ENCODE peak calls at places on chromosome 1, in seven cellular contexts. H is breast epithelium, E is A549, V is suprapubic skin, I is caudate nucleus, Y is GM23248, K is transverse colon. B is an unnamed sample.

GRCh38 chr1:89873757-89874156 is 52.9 kb downstream of the LRRC8D start:
- DNase-seq in H (no peak), E (no peak), V (no peak), I (no peak), Y (peak), K (no peak), B (peak)

GRCh38 chr1:51340380-51340779 is 10.0 kb upstream of the TTC39A start:
- DNase-seq in H (no peak), E (no peak), V (no peak), I (no peak), Y (no peak), K (no peak), B (no peak)

GRCh38 chr1:54810144-54810942 is 9.2 kb upstream of the TTC22 start:
- DNase-seq in H (no peak), E (peak), V (peak), I (no peak), Y (peak), K (peak), B (peak)

GRCh38 chr1:17635811-17636210 is 96.3 kb downstream of the ARHGEF10L start:
- DNase-seq in H (no peak), E (no peak), V (no peak), I (no peak), Y (no peak), K (peak), B (no peak)

GRCh38 chr1:214824758-214825157 is 221.8 kb downstream of the CENPF start:
- DNase-seq in H (no peak), E (no peak), V (no peak), I (no peak), Y (no peak), K (no peak), B (no peak)

GRCh38 chr1:112714313-112715263 is 544 bp downstream of the PPM1J start:
- DNase-seq in H (no peak), E (no peak), V (peak), I (no peak), Y (peak), K (no peak), B (no peak)

GRCh38 chr1:100313382-100313781 is 38.9 kb upstream of the CDC14A start:
- DNase-seq in H (no peak), E (no peak), V (no peak), I (no peak), Y (no peak), K (no peak), B (no peak)

GRCh38 chr1:1425753-1426495 is 4.8 kb upstream of the ANKRD65 start:
- DNase-seq in H (no peak), E (no peak), V (no peak), I (no peak), Y (no peak), K (no peak), B (no peak)

GRCh38 chr1:23422313-23422877 is 2.2 kb downstream of the TCEA3 start:
- DNase-seq in H (peak), E (no peak), V (peak), I (no peak), Y (peak), K (peak), B (no peak)

GRCh38 chr1:179287946-179288345 is 5.7 kb upstream of the SOAT1 start:
- DNase-seq in H (no peak), E (no peak), V (no peak), I (no peak), Y (no peak), K (no peak), B (no peak)

GRCh38 chr1:86852289-86852688 is 61.6 kb downstream of the SELENOF start:
- DNase-seq in H (no peak), E (no peak), V (no peak), I (no peak), Y (no peak), K (no peak), B (no peak)
- H3K27ac ChIP-seq in H (no peak), E (no peak), V (no peak), I (no peak), Y (no peak), K (no peak), B (no peak)

GRCh38 chr1:66355756-66356155 is 178.2 kb upstream of the SGIP1 start:
- DNase-seq in H (no peak), E (no peak), V (no peak), I (no peak), Y (no peak), K (no peak), B (no peak)
- H3K27ac ChIP-seq in H (peak), E (peak), V (no peak), I (peak), Y (peak), K (no peak), B (no peak)

GRCh38 chr1:15623435-15623834 is 6.2 kb downstream of the DDI2 start:
- DNase-seq in H (no peak), E (no peak), V (no peak), I (no peak), Y (no peak), K (no peak), B (no peak)
- H3K27ac ChIP-seq in H (no peak), E (no peak), V (no peak), I (no peak), Y (no peak), K (no peak), B (no peak)

GRCh38 chr1:204416589-204417230 is 5.1 kb upstream of the PPP1R15B start:
- DNase-seq in H (no peak), E (no peak), V (no peak), I (no peak), Y (no peak), K (no peak), B (no peak)

GRCh38 chr1:204415351-204415750 is 3.7 kb upstream of the PPP1R15B start:
- DNase-seq in H (no peak), E (no peak), V (no peak), I (no peak), Y (no peak), K (no peak), B (no peak)

GRCh38 chr1:204418174-204419063 is 6.8 kb upstream of the PPP1R15B start:
- DNase-seq in H (no peak), E (no peak), V (no peak), I (no peak), Y (peak), K (no peak), B (no peak)

GRCh38 chr1:204419064-204419403 is 7.4 kb upstream of the PPP1R15B start:
- DNase-seq in H (no peak), E (no peak), V (no peak), I (no peak), Y (peak), K (no peak), B (no peak)

GRCh38 chr1:204417231-204417997 is 5.8 kb upstream of the PPP1R15B start:
- DNase-seq in H (peak), E (peak), V (peak), I (peak), Y (peak), K (peak), B (no peak)
- H3K27ac ChIP-seq in H (peak), E (peak), V (peak), I (peak), Y (peak), K (peak), B (no peak)

DNA sequence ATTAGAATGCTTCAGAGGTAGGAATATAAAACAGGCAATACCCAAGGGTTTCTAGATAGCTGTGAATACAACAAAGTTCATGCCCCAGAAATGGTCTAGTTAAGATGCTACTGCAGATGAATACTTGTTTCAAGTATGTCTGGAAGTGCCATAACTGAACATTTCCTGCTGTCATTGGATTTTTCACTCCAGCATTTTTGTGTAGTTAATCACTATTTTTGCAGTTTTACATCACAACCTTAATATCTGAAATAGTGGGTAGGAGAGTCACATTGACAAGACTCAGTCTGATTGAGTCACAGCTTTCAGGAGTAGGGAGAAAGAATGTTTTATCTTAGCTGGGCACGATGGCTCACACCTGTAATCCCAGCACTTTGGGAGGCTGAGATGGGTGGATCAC is 126.4 kb upstream of the C1orf21 start:
- DNase-seq in H (no peak), E (no peak), V (no peak), I (no peak), Y (peak), K (no peak), B (no peak)
- H3K27ac ChIP-seq in H (no peak), E (no peak), V (no peak), I (no peak), Y (no peak), K (no peak), B (no peak)

DNA sequence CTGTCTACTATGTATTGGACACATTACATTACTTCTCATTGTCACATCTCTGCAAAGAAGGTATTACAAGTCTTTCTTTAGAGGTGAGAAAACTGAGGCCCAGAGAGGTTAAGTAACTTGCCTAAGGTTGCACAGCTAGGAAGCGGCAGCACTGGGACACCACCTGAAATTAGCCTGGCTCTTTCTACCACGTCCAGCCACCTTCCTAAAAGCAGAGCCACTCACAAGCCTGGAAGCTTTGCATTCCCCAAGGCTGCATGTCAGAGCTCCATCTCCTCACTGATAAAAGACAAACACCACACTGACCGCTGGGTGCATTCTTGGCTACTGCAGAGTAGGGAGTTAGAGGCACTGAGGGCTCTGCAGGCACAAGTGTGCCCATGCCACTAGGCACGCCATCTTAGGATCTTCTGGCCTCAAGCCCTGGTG is 2.4 kb downstream of the CD247 start:
- DNase-seq in H (no peak), E (no peak), V (no peak), I (no peak), Y (no peak), K (no peak), B (no peak)
- H3K27ac ChIP-seq in H (no peak), E (no peak), V (no peak), I (no peak), Y (no peak), K (no peak), B (peak)

GRCh38 chr1:81548918-81549587 is 251.7 kb upstream of the ADGRL2 start:
- DNase-seq in H (no peak), E (no peak), V (no peak), I (no peak), Y (no peak), K (no peak), B (no peak)
- H3K27ac ChIP-seq in H (peak), E (no peak), V (no peak), I (no peak), Y (no peak), K (no peak), B (no peak)

DNA sequence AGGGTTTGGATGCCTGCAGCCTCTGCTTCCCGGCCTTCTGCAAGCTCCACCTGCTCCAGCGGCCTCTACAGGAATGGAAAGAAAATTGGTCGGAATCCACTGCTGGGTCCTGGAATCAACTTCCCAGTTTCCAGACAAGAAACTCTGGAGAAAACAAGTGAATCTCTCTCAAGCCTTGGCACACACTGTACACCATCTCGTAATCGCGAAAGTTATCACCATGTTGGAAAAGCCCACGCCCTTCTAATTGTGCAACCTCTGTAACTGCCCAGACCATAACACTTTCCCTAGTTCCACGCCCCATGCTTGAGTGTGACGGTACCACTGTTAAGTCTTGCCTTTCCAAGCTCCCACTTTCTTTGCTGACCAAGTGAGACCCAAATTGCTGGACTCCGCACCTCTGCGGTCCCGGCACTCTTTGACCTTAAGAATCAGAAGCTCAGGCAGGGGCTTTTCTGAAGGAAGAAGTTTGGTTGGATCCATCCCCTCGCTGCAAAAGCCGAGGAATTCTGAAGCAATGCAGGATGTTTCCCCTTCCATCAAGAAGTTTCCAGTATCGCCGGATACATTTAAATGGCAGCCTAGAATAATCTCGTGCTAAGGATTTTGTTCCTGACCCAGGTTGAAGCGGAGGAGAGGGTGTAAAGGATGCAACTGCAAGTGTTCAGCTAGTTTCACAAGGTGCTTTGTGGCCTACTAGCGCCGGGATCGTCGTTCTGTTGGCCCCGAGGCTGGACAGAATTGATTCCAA is 6.2 kb downstream of the NR5A2 start:
- DNase-seq in H (no peak), E (no peak), V (no peak), I (no peak), Y (no peak), K (peak), B (no peak)
- H3K27ac ChIP-seq in H (no peak), E (no peak), V (no peak), I (no peak), Y (no peak), K (peak), B (no peak)

DNA sequence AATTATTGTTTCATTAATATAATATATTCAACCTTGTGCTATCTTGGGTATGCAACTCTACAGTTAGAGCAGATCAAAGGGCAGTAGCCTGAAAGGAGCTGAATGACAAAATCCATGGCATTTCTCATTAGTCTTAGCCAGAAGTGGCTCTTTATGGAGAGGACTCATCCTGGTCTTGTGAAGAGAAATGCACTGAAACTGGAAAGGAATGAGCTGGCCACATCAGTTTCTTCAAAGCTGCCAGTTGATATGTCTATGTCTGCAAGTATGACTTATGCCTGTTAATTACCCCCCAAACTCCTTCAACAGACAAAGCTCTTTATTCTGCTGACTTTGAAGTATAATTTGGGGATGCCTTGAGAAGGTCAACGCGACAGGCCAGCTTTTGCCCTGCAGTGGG is 119.0 kb upstream of the UBE2U start:
- DNase-seq in H (no peak), E (no peak), V (no peak), I (no peak), Y (peak), K (no peak), B (no peak)
- H3K27ac ChIP-seq in H (no peak), E (no peak), V (no peak), I (no peak), Y (no peak), K (no peak), B (no peak)

GRCh38 chr1:48677306-48678287 is 99.1 kb downstream of the BEND5 start:
- DNase-seq in H (no peak), E (peak), V (no peak), I (peak), Y (peak), K (peak), B (peak)
- H3K27ac ChIP-seq in H (no peak), E (no peak), V (no peak), I (no peak), Y (no peak), K (no peak), B (no peak)